ENCODE peak calls at places on chromosomes 7 and 10, in four cellular contexts. One of them, this sample, is unnamed.

GRCh38 chr7:92694211-92694610 is 104.0 kb upstream of the FAM133B start:
- DNase-seq in CD8-positive, alpha-beta T cell: no peak
- DNase-seq in psoas muscle: no peak
- DNase-seq in progenitor cell of endocrine pancreas: no peak
- DNase-seq in this sample: no peak

GRCh38 chr7:62361-63116 is 129.8 kb upstream of the FAM20C start:
- DNase-seq in CD8-positive, alpha-beta T cell: no peak
- DNase-seq in psoas muscle: peak
- DNase-seq in progenitor cell of endocrine pancreas: no peak
- DNase-seq in this sample: no peak

GRCh38 chr10:58830748-58831147 is 318.1 kb downstream of the BICC1 start:
- DNase-seq in CD8-positive, alpha-beta T cell: no peak
- DNase-seq in psoas muscle: no peak
- DNase-seq in progenitor cell of endocrine pancreas: no peak
- DNase-seq in this sample: no peak

GRCh38 chr7:21428642-21428941 is 709 bp downstream of the SP4 start:
- DNase-seq in CD8-positive, alpha-beta T cell: no peak
- DNase-seq in psoas muscle: no peak
- DNase-seq in progenitor cell of endocrine pancreas: no peak
- DNase-seq in this sample: no peak

GRCh38 chr7:24718977-24719491 is 38.2 kb downstream of the GSDME start:
- DNase-seq in CD8-positive, alpha-beta T cell: no peak
- DNase-seq in psoas muscle: no peak
- DNase-seq in progenitor cell of endocrine pancreas: no peak
- DNase-seq in this sample: peak

GRCh38 chr7:101094791-101095375 is 9.6 kb downstream of the TRIM56 start:
- DNase-seq in CD8-positive, alpha-beta T cell: no peak
- DNase-seq in psoas muscle: peak
- DNase-seq in progenitor cell of endocrine pancreas: peak
- DNase-seq in this sample: no peak

GRCh38 chr7:134619627-134620331 is 26.9 kb upstream of the BPGM start:
- DNase-seq in CD8-positive, alpha-beta T cell: no peak
- DNase-seq in psoas muscle: no peak
- DNase-seq in progenitor cell of endocrine pancreas: no peak
- DNase-seq in this sample: no peak

GRCh38 chr7:22150221-22150620 is 204.5 kb upstream of the CDCA7L start:
- DNase-seq in CD8-positive, alpha-beta T cell: no peak
- DNase-seq in psoas muscle: no peak
- DNase-seq in progenitor cell of endocrine pancreas: no peak
- DNase-seq in this sample: no peak

GRCh38 chr7:102425639-102426267 is 7.6 kb upstream of the ORAI2 start:
- DNase-seq in CD8-positive, alpha-beta T cell: peak
- DNase-seq in psoas muscle: peak
- DNase-seq in progenitor cell of endocrine pancreas: no peak
- DNase-seq in this sample: peak

GRCh38 chr10:128310966-128311658 is 184.9 kb upstream of the MKI67 start:
- DNase-seq in CD8-positive, alpha-beta T cell: no peak
- DNase-seq in psoas muscle: no peak
- DNase-seq in progenitor cell of endocrine pancreas: no peak
- DNase-seq in this sample: no peak

GRCh38 chr10:53957401-53957800 is 843.6 kb downstream of the PCDH15 start:
- DNase-seq in CD8-positive, alpha-beta T cell: no peak
- DNase-seq in psoas muscle: no peak
- DNase-seq in progenitor cell of endocrine pancreas: no peak
- DNase-seq in this sample: no peak

GRCh38 chr7:121016976-121017375 is 28.5 kb downstream of the CPED1 start:
- DNase-seq in CD8-positive, alpha-beta T cell: no peak
- DNase-seq in psoas muscle: no peak
- DNase-seq in progenitor cell of endocrine pancreas: no peak
- DNase-seq in this sample: no peak

GRCh38 chr7:155602750-155603149 is 41.7 kb upstream of the RBM33 start:
- DNase-seq in CD8-positive, alpha-beta T cell: no peak
- DNase-seq in psoas muscle: no peak
- DNase-seq in progenitor cell of endocrine pancreas: no peak
- DNase-seq in this sample: no peak

GRCh38 chr10:79487296-79488194 is 24.8 kb upstream of the EIF5AL1 start:
- DNase-seq in CD8-positive, alpha-beta T cell: no peak
- DNase-seq in psoas muscle: peak
- DNase-seq in progenitor cell of endocrine pancreas: peak
- DNase-seq in this sample: no peak

GRCh38 chr7:74083928-74084721 is 521 bp downstream of the LIMK1 start:
- DNase-seq in CD8-positive, alpha-beta T cell: no peak
- DNase-seq in psoas muscle: peak
- DNase-seq in progenitor cell of endocrine pancreas: no peak
- DNase-seq in this sample: no peak

GRCh38 chr10:6058677-6059475 is 3.3 kb downstream of the IL2RA start:
- DNase-seq in CD8-positive, alpha-beta T cell: no peak
- DNase-seq in psoas muscle: no peak
- DNase-seq in progenitor cell of endocrine pancreas: no peak
- DNase-seq in this sample: no peak

GRCh38 chr10:98416589-98416988 is 1.6 kb upstream of the PYROXD2 start:
- DNase-seq in CD8-positive, alpha-beta T cell: no peak
- DNase-seq in psoas muscle: no peak
- DNase-seq in progenitor cell of endocrine pancreas: no peak
- DNase-seq in this sample: no peak

GRCh38 chr10:98418596-98419265 is 3.7 kb upstream of the PYROXD2 start:
- DNase-seq in CD8-positive, alpha-beta T cell: no peak
- DNase-seq in psoas muscle: no peak
- DNase-seq in progenitor cell of endocrine pancreas: no peak
- DNase-seq in this sample: no peak

GRCh38 chr10:98417973-98418372 is 3.0 kb upstream of the PYROXD2 start:
- DNase-seq in CD8-positive, alpha-beta T cell: no peak
- DNase-seq in psoas muscle: no peak
- DNase-seq in progenitor cell of endocrine pancreas: no peak
- DNase-seq in this sample: no peak

GRCh38 chr10:98416989-98417388 is 2.0 kb upstream of the PYROXD2 start:
- DNase-seq in CD8-positive, alpha-beta T cell: no peak
- DNase-seq in psoas muscle: no peak
- DNase-seq in progenitor cell of endocrine pancreas: no peak
- DNase-seq in this sample: no peak

DNA sequence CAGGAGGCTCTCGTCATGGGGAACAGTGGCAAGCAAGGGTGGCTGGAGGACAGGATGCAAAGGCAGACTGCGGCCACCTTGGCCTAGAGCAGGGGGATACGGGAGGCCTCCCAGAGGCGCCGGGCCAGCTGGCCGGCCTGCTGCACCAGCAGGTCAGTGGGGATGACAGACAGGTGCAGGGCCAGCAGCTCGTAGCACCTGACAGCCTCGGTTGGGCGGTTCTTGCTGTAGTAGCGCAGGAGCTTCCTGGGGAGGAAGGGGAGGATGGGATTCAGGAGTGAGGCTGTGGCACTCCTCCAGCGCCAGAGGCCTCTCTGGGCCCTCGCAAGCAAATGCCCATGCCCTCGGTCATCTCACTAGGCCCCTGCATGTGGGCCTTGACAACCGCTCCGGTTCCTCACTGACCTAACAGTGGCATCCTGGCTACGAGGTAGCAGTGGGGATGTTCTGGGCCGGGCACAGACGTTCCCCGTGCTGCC is 2.5 kb upstream of the PYROXD2 start:
- DNase-seq in CD8-positive, alpha-beta T cell: no peak
- DNase-seq in psoas muscle: no peak
- DNase-seq in progenitor cell of endocrine pancreas: no peak
- DNase-seq in this sample: no peak
- TF ChIP-seq CTCF in CD8-positive, alpha-beta T cell: no peak
- TF ChIP-seq CTCF in psoas muscle: no peak
- TF ChIP-seq CTCF in progenitor cell of endocrine pancreas: no peak
- TF ChIP-seq CTCF in this sample: no peak

GRCh38 chr10:29858352-29859267 is 200.8 kb downstream of the JCAD start:
- DNase-seq in CD8-positive, alpha-beta T cell: no peak
- DNase-seq in psoas muscle: peak
- DNase-seq in progenitor cell of endocrine pancreas: peak
- DNase-seq in this sample: no peak
- TF ChIP-seq CTCF in CD8-positive, alpha-beta T cell: no peak
- TF ChIP-seq CTCF in psoas muscle: peak
- TF ChIP-seq CTCF in progenitor cell of endocrine pancreas: peak
- TF ChIP-seq CTCF in this sample: no peak

DNA sequence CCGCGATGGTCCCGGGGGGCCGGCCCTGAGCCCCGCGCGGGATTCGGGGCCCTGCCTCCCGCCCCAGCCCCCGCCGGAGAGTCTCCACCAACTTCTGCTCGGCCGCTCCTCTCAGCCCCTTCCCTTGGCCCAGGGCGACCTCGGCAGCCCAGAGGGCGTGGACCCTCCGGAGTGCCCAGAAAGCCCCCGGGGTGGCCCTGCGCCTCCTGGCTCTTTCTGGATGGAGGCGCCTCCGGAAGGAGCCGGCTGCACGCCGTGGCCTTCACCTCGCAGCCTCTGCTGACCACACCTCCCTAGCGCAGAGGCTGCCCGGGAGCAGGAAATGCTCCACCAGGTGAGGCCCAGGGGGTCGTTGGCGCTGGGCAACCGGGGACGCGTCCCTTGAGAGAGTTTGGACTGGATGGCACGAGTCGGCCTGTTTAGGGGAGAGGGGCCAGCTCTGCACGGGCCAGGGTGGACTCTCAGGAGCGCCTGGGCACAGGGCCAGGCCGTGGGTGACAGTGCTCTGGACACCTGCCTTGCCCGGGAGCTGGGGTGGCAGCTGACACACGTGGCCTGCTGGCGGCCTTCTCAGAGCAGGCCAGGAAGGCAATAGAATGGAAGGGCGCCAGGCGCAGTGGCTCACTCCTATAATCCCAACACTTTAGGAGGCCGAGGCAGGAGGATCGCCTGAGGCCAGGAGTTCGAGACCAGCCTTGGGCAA is 594 bp downstream of the ZNF853 start:
- DNase-seq in CD8-positive, alpha-beta T cell: no peak
- DNase-seq in psoas muscle: peak
- DNase-seq in progenitor cell of endocrine pancreas: peak
- DNase-seq in this sample: no peak
- TF ChIP-seq CTCF in CD8-positive, alpha-beta T cell: no peak
- TF ChIP-seq CTCF in psoas muscle: no peak
- TF ChIP-seq CTCF in progenitor cell of endocrine pancreas: no peak
- TF ChIP-seq CTCF in this sample: no peak

DNA sequence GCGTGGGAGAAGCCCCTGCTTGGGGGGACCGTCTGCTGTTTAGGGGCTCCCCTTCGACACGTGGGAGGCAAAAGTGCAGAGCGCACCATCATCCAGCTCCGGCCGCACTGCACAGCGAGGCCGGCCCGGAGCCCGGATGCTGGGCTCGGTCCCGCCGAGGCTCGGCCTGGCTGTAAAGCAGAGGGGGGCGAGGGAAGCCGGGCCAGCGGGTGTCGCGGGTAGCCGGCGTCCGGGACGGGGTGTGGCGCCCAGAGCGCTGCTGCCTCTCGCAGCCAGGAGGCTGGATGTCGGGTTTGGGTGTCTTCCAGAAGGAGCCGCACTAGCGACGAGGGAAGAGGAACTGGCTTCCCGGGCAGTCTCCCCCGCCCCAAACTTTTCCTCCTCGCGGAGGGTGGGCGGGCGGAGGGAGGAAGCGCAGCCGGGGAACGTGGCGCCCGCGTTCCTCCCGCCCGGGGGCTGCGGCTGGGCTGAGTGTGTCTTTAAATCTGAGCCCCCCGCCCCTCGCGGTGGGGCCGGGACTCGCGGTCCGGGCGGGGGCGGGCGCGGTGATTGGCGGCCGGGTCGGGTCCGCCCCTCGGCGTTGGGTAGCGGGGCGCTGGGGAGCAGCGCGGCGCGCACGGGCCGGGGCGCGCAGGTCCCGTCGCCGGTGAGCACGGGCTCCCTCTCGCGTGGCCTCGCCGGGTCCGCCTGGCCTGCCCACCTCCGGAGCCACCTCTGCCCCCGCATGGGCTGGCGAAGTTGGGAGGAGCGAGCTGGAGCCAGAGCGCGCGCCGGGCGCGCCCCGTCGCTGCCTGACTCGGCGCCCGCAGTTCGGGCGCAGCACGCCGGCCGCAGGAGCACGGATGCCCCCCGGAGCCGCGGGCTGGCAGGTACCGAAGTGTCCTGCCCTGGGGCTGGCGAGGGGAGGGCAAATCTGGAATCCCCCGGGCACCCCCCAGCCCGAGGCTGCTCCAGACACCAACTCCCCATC is at the start of gene PALD1:
- DNase-seq in CD8-positive, alpha-beta T cell: no peak
- DNase-seq in psoas muscle: peak
- DNase-seq in progenitor cell of endocrine pancreas: peak
- DNase-seq in this sample: peak
- TF ChIP-seq CTCF in CD8-positive, alpha-beta T cell: no peak
- TF ChIP-seq CTCF in psoas muscle: peak
- TF ChIP-seq CTCF in progenitor cell of endocrine pancreas: peak
- TF ChIP-seq CTCF in this sample: no peak